ENCODE peak calls at places on chromosomes 5 and 9, in four cellular contexts. K is cardiac fibroblast, Q is amygdala, S is left cardiac atrium. I is an unnamed sample.

GRCh38 chr5:140554454-140554853 is 2.8 kb downstream of the SRA1 start:
- DNase-seq in K (peak; percentile 78), S (no peak), Q (no peak), I (no peak)

GRCh38 chr5:123297866-123298265 is 125.3 kb downstream of the CEP120 start:
- DNase-seq in Q (no peak), K (peak; percentile 31), S (no peak), I (no peak)

GRCh38 chr9:137380606-137381005 is 42.4 kb downstream of the EXD3 start:
- DNase-seq in K (no peak), Q (no peak), S (peak; percentile 17), I (no peak)

GRCh38 chr5:171673328-171673727 is 112.3 kb upstream of the SMIM23 start:
- DNase-seq in S (no peak), K (no peak), Q (no peak), I (no peak)

GRCh38 chr9:33795819-33796218 is 458 bp downstream of the PRSS3 start:
- DNase-seq in Q (no peak), S (no peak), K (no peak), I (no peak)

GRCh38 chr5:180128671-180129261 is 57.2 kb upstream of the RNF130 start:
- DNase-seq in Q (no peak), S (no peak), K (no peak), I (no peak)

GRCh38 chr9:76223749-76224340 is 170.4 kb downstream of the RFK start:
- DNase-seq in K (peak; percentile 18), Q (no peak), S (no peak), I (no peak)

GRCh38 chr5:138972836-138973235 is 97.7 kb upstream of the LRRTM2 start:
- DNase-seq in Q (no peak), K (no peak), S (no peak), I (no peak)

GRCh38 chr5:127416896-127417295 is 100.5 kb upstream of the PRRC1 start:
- DNase-seq in S (no peak), Q (no peak), K (no peak), I (no peak)

GRCh38 chr9:132141948-132142594 is 19.8 kb upstream of the NTNG2 start:
- DNase-seq in Q (no peak), S (no peak), K (no peak), I (no peak)

GRCh38 chr9:22053178-22053577 is 44.1 kb upstream of the CDKN2B start:
- DNase-seq in Q (no peak), K (peak; percentile 28), S (no peak), I (no peak)

GRCh38 chr9:2181794-2182193 is 166.6 kb downstream of the SMARCA2 start:
- DNase-seq in Q (no peak), K (peak; percentile 32), S (no peak), I (no peak)

GRCh38 chr5:21199087-21199486 is 1211.1 kb upstream of the CDH18 start:
- DNase-seq in S (no peak), K (no peak), Q (no peak), I (no peak)

GRCh38 chr9:98185611-98186171 is 6.7 kb downstream of the CORO2A start:
- DNase-seq in Q (no peak), S (no peak), K (peak; percentile 28), I (no peak)

GRCh38 chr5:528625-529511 is 4.6 kb upstream of the SLC9A3 start:
- DNase-seq in S (peak; percentile 16), Q (no peak), K (no peak), I (no peak)

GRCh38 chr9:33137271-33137670 is 29.9 kb downstream of the B4GALT1 start:
- DNase-seq in K (no peak), Q (no peak), S (no peak), I (no peak)

GRCh38 chr5:91219803-91220371 is 163.2 kb downstream of the ARRDC3 start:
- DNase-seq in Q (no peak), S (no peak), K (peak; percentile 69), I (peak; percentile 20)

GRCh38 chr5:150451594-150451993 is 2.1 kb upstream of the RPS14 start:
- DNase-seq in S (no peak), K (no peak), Q (no peak), I (no peak)

GRCh38 chr9:89601856-89602562 is 2.8 kb upstream of the GADD45G start:
- DNase-seq in Q (no peak), S (no peak), K (no peak), I (no peak)

GRCh38 chr5:93874491-93874890 is 133.1 kb upstream of the POU5F2 start:
- DNase-seq in K (no peak), S (no peak), Q (no peak), I (no peak)

GRCh38 chr9:133673260-133673658 is 37.1 kb downstream of the DBH start:
- DNase-seq in K (no peak), Q (no peak), S (no peak), I (no peak)

GRCh38 chr5:139952464-139953070 is 90.5 kb downstream of the NRG2 start:
- DNase-seq in K (no peak), Q (no peak), S (no peak), I (no peak)

GRCh38 chr9:2787065-2787464 is 56.8 kb downstream of the PUM3 start:
- DNase-seq in S (no peak), Q (no peak), K (peak; percentile 77), I (no peak)

GRCh38 chr9:107587175-107587963 is 97.8 kb upstream of the KLF4 start:
- DNase-seq in S (peak; percentile 81), Q (no peak), K (no peak), I (no peak)

GRCh38 chr5:558326-558725 is 34.1 kb upstream of the SLC9A3 start:
- DNase-seq in K (no peak), Q (no peak), S (no peak), I (no peak)

I was measured in SW 1271.